ENCODE peak calls at places on chromosomes 11 and 22, in nine cellular contexts. One of them, this sample, is unnamed.

GRCh38 chr22:38481871-38482332 is 14.0 kb downstream of the KDELR3 start:
- DNase-seq in nephron progenitor cell: no peak
- DNase-seq in ureter: no peak
- DNase-seq in stimulated activated CD4-positive, alpha-beta T cell treated with anti-CD3 and anti-CD28 coated beads, TNF-alpha, amount 100 ng/mL, for 1 hour: no peak
- DNase-seq in LoVo: no peak
- DNase-seq in T follicular helper cell: no peak
- DNase-seq in activated CD4-positive, alpha-beta T cell treated with anti-CD3 and anti-CD28 coated beads, Interleukin-2, amount 50 U/mL, for 1 hour: no peak
- DNase-seq in T1000: no peak
- DNase-seq in NCI-H2081 treated with DMSO at 0.1 percent for 48 hours: no peak
- DNase-seq in this sample: no peak

GRCh38 chr11:99446400-99446799 is 425.7 kb downstream of the CNTN5 start:
- DNase-seq in nephron progenitor cell: no peak
- DNase-seq in ureter: no peak
- DNase-seq in stimulated activated CD4-positive, alpha-beta T cell treated with anti-CD3 and anti-CD28 coated beads, TNF-alpha, amount 100 ng/mL, for 1 hour: no peak
- DNase-seq in LoVo: no peak
- DNase-seq in T follicular helper cell: no peak
- DNase-seq in activated CD4-positive, alpha-beta T cell treated with anti-CD3 and anti-CD28 coated beads, Interleukin-2, amount 50 U/mL, for 1 hour: no peak
- DNase-seq in T1000: no peak
- DNase-seq in NCI-H2081 treated with DMSO at 0.1 percent for 48 hours: no peak
- DNase-seq in this sample: no peak

GRCh38 chr11:46710821-46711269 is 8.2 kb upstream of the F2 start:
- DNase-seq in nephron progenitor cell: no peak
- DNase-seq in ureter: no peak
- DNase-seq in stimulated activated CD4-positive, alpha-beta T cell treated with anti-CD3 and anti-CD28 coated beads, TNF-alpha, amount 100 ng/mL, for 1 hour: no peak
- DNase-seq in LoVo: no peak
- DNase-seq in T follicular helper cell: no peak
- DNase-seq in activated CD4-positive, alpha-beta T cell treated with anti-CD3 and anti-CD28 coated beads, Interleukin-2, amount 50 U/mL, for 1 hour: no peak
- DNase-seq in T1000: peak
- DNase-seq in NCI-H2081 treated with DMSO at 0.1 percent for 48 hours: no peak
- DNase-seq in this sample: no peak

GRCh38 chr11:70504246-70505020 is 106.1 kb downstream of the CTTN start:
- DNase-seq in nephron progenitor cell: no peak
- DNase-seq in ureter: no peak
- DNase-seq in stimulated activated CD4-positive, alpha-beta T cell treated with anti-CD3 and anti-CD28 coated beads, TNF-alpha, amount 100 ng/mL, for 1 hour: no peak
- DNase-seq in LoVo: no peak
- DNase-seq in T follicular helper cell: no peak
- DNase-seq in activated CD4-positive, alpha-beta T cell treated with anti-CD3 and anti-CD28 coated beads, Interleukin-2, amount 50 U/mL, for 1 hour: no peak
- DNase-seq in T1000: no peak
- DNase-seq in NCI-H2081 treated with DMSO at 0.1 percent for 48 hours: no peak
- DNase-seq in this sample: no peak

GRCh38 chr11:72641900-72642814 is 32.1 kb downstream of the PDE2A start:
- DNase-seq in nephron progenitor cell: peak
- DNase-seq in ureter: peak
- DNase-seq in stimulated activated CD4-positive, alpha-beta T cell treated with anti-CD3 and anti-CD28 coated beads, TNF-alpha, amount 100 ng/mL, for 1 hour: no peak
- DNase-seq in LoVo: peak
- DNase-seq in T follicular helper cell: no peak
- DNase-seq in activated CD4-positive, alpha-beta T cell treated with anti-CD3 and anti-CD28 coated beads, Interleukin-2, amount 50 U/mL, for 1 hour: no peak
- DNase-seq in T1000: no peak
- DNase-seq in NCI-H2081 treated with DMSO at 0.1 percent for 48 hours: no peak
- DNase-seq in this sample: no peak

GRCh38 chr11:22079133-22079847 is 113.6 kb upstream of the ANO5 start:
- DNase-seq in nephron progenitor cell: no peak
- DNase-seq in ureter: no peak
- DNase-seq in stimulated activated CD4-positive, alpha-beta T cell treated with anti-CD3 and anti-CD28 coated beads, TNF-alpha, amount 100 ng/mL, for 1 hour: no peak
- DNase-seq in LoVo: no peak
- DNase-seq in T follicular helper cell: no peak
- DNase-seq in activated CD4-positive, alpha-beta T cell treated with anti-CD3 and anti-CD28 coated beads, Interleukin-2, amount 50 U/mL, for 1 hour: no peak
- DNase-seq in T1000: no peak
- DNase-seq in NCI-H2081 treated with DMSO at 0.1 percent for 48 hours: no peak
- DNase-seq in this sample: no peak

GRCh38 chr11:77346906-77347603 is 45.6 kb upstream of the GDPD4 start:
- DNase-seq in nephron progenitor cell: no peak
- DNase-seq in ureter: no peak
- DNase-seq in stimulated activated CD4-positive, alpha-beta T cell treated with anti-CD3 and anti-CD28 coated beads, TNF-alpha, amount 100 ng/mL, for 1 hour: no peak
- DNase-seq in LoVo: no peak
- DNase-seq in T follicular helper cell: no peak
- DNase-seq in activated CD4-positive, alpha-beta T cell treated with anti-CD3 and anti-CD28 coated beads, Interleukin-2, amount 50 U/mL, for 1 hour: no peak
- DNase-seq in T1000: peak
- DNase-seq in NCI-H2081 treated with DMSO at 0.1 percent for 48 hours: no peak
- DNase-seq in this sample: no peak

GRCh38 chr11:66181632-66182345 is 86.7 kb upstream of the RAB1B start:
- DNase-seq in nephron progenitor cell: no peak
- DNase-seq in ureter: no peak
- DNase-seq in stimulated activated CD4-positive, alpha-beta T cell treated with anti-CD3 and anti-CD28 coated beads, TNF-alpha, amount 100 ng/mL, for 1 hour: no peak
- DNase-seq in LoVo: no peak
- DNase-seq in T follicular helper cell: no peak
- DNase-seq in activated CD4-positive, alpha-beta T cell treated with anti-CD3 and anti-CD28 coated beads, Interleukin-2, amount 50 U/mL, for 1 hour: no peak
- DNase-seq in T1000: no peak
- DNase-seq in NCI-H2081 treated with DMSO at 0.1 percent for 48 hours: no peak
- DNase-seq in this sample: no peak

GRCh38 chr11:96139692-96140091 is 203.3 kb downstream of the MAML2 start:
- DNase-seq in nephron progenitor cell: no peak
- DNase-seq in ureter: no peak
- DNase-seq in stimulated activated CD4-positive, alpha-beta T cell treated with anti-CD3 and anti-CD28 coated beads, TNF-alpha, amount 100 ng/mL, for 1 hour: no peak
- DNase-seq in LoVo: no peak
- DNase-seq in T follicular helper cell: no peak
- DNase-seq in activated CD4-positive, alpha-beta T cell treated with anti-CD3 and anti-CD28 coated beads, Interleukin-2, amount 50 U/mL, for 1 hour: no peak
- DNase-seq in T1000: no peak
- DNase-seq in NCI-H2081 treated with DMSO at 0.1 percent for 48 hours: no peak
- DNase-seq in this sample: no peak

GRCh38 chr11:132627981-132628380 is 904.3 kb downstream of the OPCML start:
- DNase-seq in nephron progenitor cell: no peak
- DNase-seq in ureter: no peak
- DNase-seq in stimulated activated CD4-positive, alpha-beta T cell treated with anti-CD3 and anti-CD28 coated beads, TNF-alpha, amount 100 ng/mL, for 1 hour: no peak
- DNase-seq in LoVo: no peak
- DNase-seq in T follicular helper cell: no peak
- DNase-seq in activated CD4-positive, alpha-beta T cell treated with anti-CD3 and anti-CD28 coated beads, Interleukin-2, amount 50 U/mL, for 1 hour: no peak
- DNase-seq in T1000: no peak
- DNase-seq in NCI-H2081 treated with DMSO at 0.1 percent for 48 hours: no peak
- DNase-seq in this sample: no peak

GRCh38 chr22:20229916-20230775 is 38.0 kb downstream of the RTN4R start:
- DNase-seq in nephron progenitor cell: no peak
- DNase-seq in ureter: no peak
- DNase-seq in stimulated activated CD4-positive, alpha-beta T cell treated with anti-CD3 and anti-CD28 coated beads, TNF-alpha, amount 100 ng/mL, for 1 hour: no peak
- DNase-seq in LoVo: no peak
- DNase-seq in T follicular helper cell: no peak
- DNase-seq in activated CD4-positive, alpha-beta T cell treated with anti-CD3 and anti-CD28 coated beads, Interleukin-2, amount 50 U/mL, for 1 hour: no peak
- DNase-seq in T1000: no peak
- DNase-seq in NCI-H2081 treated with DMSO at 0.1 percent for 48 hours: no peak
- DNase-seq in this sample: no peak

GRCh38 chr11:122843281-122844150 is 5.2 kb downstream of the CRTAM start:
- DNase-seq in nephron progenitor cell: no peak
- DNase-seq in ureter: no peak
- DNase-seq in stimulated activated CD4-positive, alpha-beta T cell treated with anti-CD3 and anti-CD28 coated beads, TNF-alpha, amount 100 ng/mL, for 1 hour: no peak
- DNase-seq in LoVo: no peak
- DNase-seq in T follicular helper cell: no peak
- DNase-seq in activated CD4-positive, alpha-beta T cell treated with anti-CD3 and anti-CD28 coated beads, Interleukin-2, amount 50 U/mL, for 1 hour: peak
- DNase-seq in T1000: no peak
- DNase-seq in NCI-H2081 treated with DMSO at 0.1 percent for 48 hours: peak
- DNase-seq in this sample: no peak

GRCh38 chr22:40478456-40479125 is 108.2 kb downstream of the SGSM3 start:
- DNase-seq in nephron progenitor cell: no peak
- DNase-seq in ureter: no peak
- DNase-seq in stimulated activated CD4-positive, alpha-beta T cell treated with anti-CD3 and anti-CD28 coated beads, TNF-alpha, amount 100 ng/mL, for 1 hour: no peak
- DNase-seq in LoVo: no peak
- DNase-seq in T follicular helper cell: no peak
- DNase-seq in activated CD4-positive, alpha-beta T cell treated with anti-CD3 and anti-CD28 coated beads, Interleukin-2, amount 50 U/mL, for 1 hour: no peak
- DNase-seq in T1000: no peak
- DNase-seq in NCI-H2081 treated with DMSO at 0.1 percent for 48 hours: no peak
- DNase-seq in this sample: no peak

GRCh38 chr11:75668508-75669297 is at the start of gene MAP6:
- DNase-seq in nephron progenitor cell: peak
- DNase-seq in ureter: no peak
- DNase-seq in stimulated activated CD4-positive, alpha-beta T cell treated with anti-CD3 and anti-CD28 coated beads, TNF-alpha, amount 100 ng/mL, for 1 hour: peak
- DNase-seq in LoVo: no peak
- DNase-seq in T follicular helper cell: no peak
- DNase-seq in activated CD4-positive, alpha-beta T cell treated with anti-CD3 and anti-CD28 coated beads, Interleukin-2, amount 50 U/mL, for 1 hour: no peak
- DNase-seq in T1000: no peak
- DNase-seq in NCI-H2081 treated with DMSO at 0.1 percent for 48 hours: no peak
- DNase-seq in this sample: peak

GRCh38 chr11:60835472-60835871 is 6.4 kb upstream of the CCDC86 start:
- DNase-seq in nephron progenitor cell: no peak
- DNase-seq in ureter: no peak
- DNase-seq in stimulated activated CD4-positive, alpha-beta T cell treated with anti-CD3 and anti-CD28 coated beads, TNF-alpha, amount 100 ng/mL, for 1 hour: no peak
- DNase-seq in LoVo: no peak
- DNase-seq in T follicular helper cell: no peak
- DNase-seq in activated CD4-positive, alpha-beta T cell treated with anti-CD3 and anti-CD28 coated beads, Interleukin-2, amount 50 U/mL, for 1 hour: no peak
- DNase-seq in T1000: no peak
- DNase-seq in NCI-H2081 treated with DMSO at 0.1 percent for 48 hours: no peak
- DNase-seq in this sample: peak

This sample was measured in pons.